ENCODE peak calls at places on chromosomes 12 and 14, in six cellular contexts. W is GM19239; I is H9; V is mammary epithelial cell; U is stimulated activated effector memory CD8-positive, alpha-beta T cell treated with anti-CD3 and anti-CD28 coated beads, Interleukin-12 subunit alpha, Interleukin-12 subunit beta, amount 100 ng/mL, for 72 hours; G is Caco-2. Z is an unnamed sample.

GRCh38 chr14:90302529-90303303 is 29.0 kb downstream of the NRDE2 start:
- DNase-seq in W (no peak), I (no peak), V (no peak), U (no peak), G (no peak), Z (no peak)

GRCh38 chr12:23002381-23002780 is 377.4 kb downstream of the ETNK1 start:
- DNase-seq in W (no peak), I (no peak), V (no peak), U (no peak), G (no peak), Z (no peak)

GRCh38 chr12:47995976-47996375 is 8.3 kb downstream of the COL2A1 start:
- DNase-seq in W (no peak), I (no peak), V (no peak), U (no peak), G (no peak), Z (no peak)

GRCh38 chr14:89214221-89214965 is 202.6 kb downstream of the FOXN3 start:
- DNase-seq in W (no peak), I (no peak), V (peak; percentile 7), U (no peak), G (peak; percentile 14), Z (no peak)

GRCh38 chr14:41668346-41668745 is 61.7 kb downstream of the LRFN5 start:
- DNase-seq in W (no peak), I (no peak), V (no peak), U (no peak), G (no peak), Z (no peak)

GRCh38 chr14:102525213-102526143 is 15.9 kb upstream of the ANKRD9 start:
- DNase-seq in W (no peak), I (no peak), V (peak; percentile 71), U (no peak), G (peak; percentile 46), Z (no peak)

GRCh38 chr12:1716215-1716862 is 25.5 kb downstream of the ADIPOR2 start:
- DNase-seq in W (no peak), I (no peak), V (no peak), U (no peak), G (no peak), Z (no peak)

GRCh38 chr14:95674613-95675012 is 11.6 kb upstream of the TCL1B start:
- DNase-seq in W (no peak), I (no peak), V (no peak), U (no peak), G (no peak), Z (no peak)

GRCh38 chr12:43352001-43352400 is 200.0 kb downstream of the ADAMTS20 start:
- DNase-seq in W (no peak), I (no peak), V (no peak), U (no peak), G (no peak), Z (no peak)

Z was measured in H7.